ENCODE peak calls at places on chromosomes 3 and 15, in nine cellular contexts. B is psoas muscle; J is GM23248; H is thoracic aorta; Q is A549; P is adipocyte; R is mammary epithelial cell; D is CD8-positive, alpha-beta memory T cell; G is Caco-2. M is an unnamed sample. For H3K4me1, the result is how much of the 10 kb centered on the place peaks cover.

GRCh38 chr15:97009036-97009555 is 678.6 kb downstream of the NR2F2 start:
- DNase-seq in B (no peak), J (no peak), H (no peak), Q (no peak), P (no peak), R (no peak), D (no peak), G (no peak), M (no peak)

GRCh38 chr3:47318921-47319320 is 36.2 kb downstream of the KLHL18 start:
- DNase-seq in B (no peak), J (peak), H (no peak), Q (no peak), P (peak), R (no peak), D (no peak), G (no peak), M (no peak)

GRCh38 chr3:119779731-119780383 is 2.0 kb upstream of the NR1I2 start:
- DNase-seq in B (no peak), J (no peak), H (no peak), Q (no peak), P (no peak), R (no peak), D (no peak), G (no peak), M (no peak)

GRCh38 chr15:48304398-48304797 is 26.8 kb upstream of the DUT start:
- DNase-seq in B (no peak), J (no peak), H (no peak), Q (no peak), P (no peak), R (no peak), D (no peak), G (no peak), M (no peak)

GRCh38 chr3:74617786-74618185 is 3.3 kb upstream of the CNTN3 start:
- DNase-seq in B (no peak), J (no peak), H (no peak), Q (no peak), P (no peak), R (no peak), D (no peak), G (no peak), M (no peak)

GRCh38 chr3:64740232-64740631 is 52.4 kb upstream of the ADAMTS9 start:
- DNase-seq in B (no peak), J (peak), H (no peak), Q (no peak), P (peak), R (no peak), D (no peak), G (peak), M (no peak)

GRCh38 chr15:60392986-60393811 is 4.6 kb downstream of the ANXA2 start:
- DNase-seq in B (peak), J (peak), H (peak), Q (peak), P (peak), R (peak), D (no peak), G (peak), M (peak)

GRCh38 chr3:14224895-14225294 is 46.3 kb downstream of the LSM3 start:
- DNase-seq in B (no peak), J (peak), H (no peak), Q (no peak), P (peak), R (peak), D (no peak), G (peak), M (no peak)

GRCh38 chr3:183142199-183142598 is 20.3 kb downstream of the LAMP3 start:
- DNase-seq in B (no peak), J (no peak), H (no peak), Q (no peak), P (no peak), R (no peak), D (no peak), G (peak), M (no peak)

GRCh38 chr3:108022316-108023150 is 68.3 kb downstream of the CD47 start:
- DNase-seq in B (no peak), J (no peak), H (no peak), Q (no peak), P (no peak), R (no peak), D (no peak), G (peak), M (no peak)

GRCh38 chr3:112092439-112093179 is 6.4 kb downstream of the C3orf52 start:
- DNase-seq in B (no peak), J (peak), H (no peak), Q (no peak), P (no peak), R (no peak), D (no peak), G (no peak), M (no peak)

GRCh38 chr15:77867266-77868047 is 210.1 kb downstream of the TBC1D2B start:
- DNase-seq in B (peak), J (no peak), H (no peak), Q (no peak), P (no peak), R (no peak), D (no peak), G (no peak), M (no peak)

GRCh38 chr3:70820397-70820796 is 508.0 kb upstream of the MDFIC2 start:
- DNase-seq in B (no peak), J (no peak), H (no peak), Q (no peak), P (no peak), R (no peak), D (no peak), G (no peak), M (no peak)

GRCh38 chr3:119350114-119350513 is 55.9 kb downstream of the ARHGAP31 start:
- DNase-seq in B (no peak), J (no peak), H (no peak), Q (no peak), P (no peak), R (no peak), D (no peak), G (no peak), M (no peak)

GRCh38 chr3:188954590-188955208 is 217.1 kb upstream of the TPRG1 start:
- DNase-seq in B (peak), J (peak), H (peak), Q (peak), P (peak), R (peak), D (peak), G (peak), M (peak)

GRCh38 chr15:101773496-101774100 is 29.7 kb upstream of the OR4F6 start:
- DNase-seq in B (no peak), J (peak), H (no peak), Q (peak), P (no peak), R (no peak), D (no peak), G (peak), M (no peak)

GRCh38 chr3:54870423-54870822 is 57.4 kb downstream of the LRTM1 start:
- DNase-seq in B (no peak), J (peak), H (no peak), Q (peak), P (peak), R (peak), D (no peak), G (peak), M (no peak)

GRCh38 chr3:37291275-37291700 is 116.9 kb upstream of the LRRFIP2 start:
- DNase-seq in B (no peak), J (peak), H (no peak), Q (peak), P (peak), R (peak), D (no peak), G (no peak), M (no peak)

GRCh38 chr3:62169871-62170660 is 203.3 kb downstream of the FEZF2 start:
- DNase-seq in B (no peak), J (peak), H (no peak), Q (no peak), P (no peak), R (peak), D (no peak), G (no peak), M (no peak)

GRCh38 chr15:94451461-94451860 is 220.1 kb downstream of the MCTP2 start:
- DNase-seq in B (no peak), J (no peak), H (no peak), Q (no peak), P (no peak), R (peak), D (no peak), G (no peak), M (no peak)

GRCh38 chr3:4052691-4053090 is 250.5 kb upstream of the SETMAR start:
- DNase-seq in B (no peak), J (no peak), H (no peak), Q (no peak), P (no peak), R (no peak), D (no peak), G (no peak), M (no peak)

GRCh38 chr3:182292586-182292985 is 500.7 kb upstream of the ATP11B start:
- DNase-seq in B (no peak), J (no peak), H (no peak), Q (no peak), P (no peak), R (no peak), D (no peak), G (peak), M (no peak)

GRCh38 chr3:113084777-113085176 is 94.0 kb downstream of the GTPBP8 start:
- DNase-seq in B (no peak), J (peak), H (no peak), Q (no peak), P (peak), R (peak), D (no peak), G (no peak), M (no peak)

GRCh38 chr3:71542548-71543370 is 40.8 kb downstream of the FOXP1 start:
- DNase-seq in B (peak), J (peak), H (peak), Q (peak), P (peak), R (peak), D (no peak), G (no peak), M (peak)

GRCh38 chr3:126154391-126155279 is 25.8 kb downstream of the ALDH1L1 start:
- DNase-seq in B (no peak), J (no peak), H (no peak), Q (no peak), P (no peak), R (no peak), D (no peak), G (no peak), M (peak)

GRCh38 chr3:137642305-137642704 is 121.8 kb upstream of the SOX14 start:
- DNase-seq in B (no peak), J (no peak), H (no peak), Q (no peak), P (no peak), R (no peak), D (no peak), G (no peak), M (no peak)

GRCh38 chr3:14460342-14461005 is 58.1 kb downstream of the SLC6A6 start:
- DNase-seq in B (peak), J (peak), H (no peak), Q (peak), P (peak), R (no peak), D (no peak), G (no peak), M (peak)

GRCh38 chr3:74309716-74310115 is 304.7 kb downstream of the CNTN3 start:
- DNase-seq in B (no peak), J (no peak), H (no peak), Q (no peak), P (no peak), R (no peak), D (no peak), G (no peak), M (no peak)

GRCh38 chr3:12970684-12971083 is 102.5 kb downstream of the IQSEC1 start:
- DNase-seq in B (peak), J (no peak), H (no peak), Q (no peak), P (no peak), R (no peak), D (no peak), G (no peak), M (no peak)

GRCh38 chr3:5078151-5078550 is 43.9 kb upstream of the ARL8B start:
- DNase-seq in B (no peak), J (no peak), H (no peak), Q (peak), P (peak), R (peak), D (no peak), G (no peak), M (peak)

GRCh38 chr3:20246662-20247061 is 60.7 kb upstream of the SGO1 start:
- DNase-seq in B (no peak), J (no peak), H (no peak), Q (no peak), P (no peak), R (no peak), D (no peak), G (no peak), M (no peak)

GRCh38 chr3:53696401-53697172 is 149.6 kb downstream of the CHDH start:
- DNase-seq in B (no peak), J (peak), H (no peak), Q (peak), P (no peak), R (no peak), D (no peak), G (peak), M (no peak)

GRCh38 chr3:160455846-160456245 is 6.3 kb upstream of the TRIM59 start:
- DNase-seq in B (no peak), J (no peak), H (no peak), Q (no peak), P (no peak), R (no peak), D (no peak), G (no peak), M (no peak)

GRCh38 chr3:10982782-10983181 is 9.8 kb upstream of the SLC6A1 start:
- DNase-seq in B (no peak), J (no peak), H (no peak), Q (no peak), P (no peak), R (peak), D (no peak), G (no peak), M (no peak)

GRCh38 chr15:85580914-85581313 is 200.5 kb downstream of the AKAP13 start:
- DNase-seq in B (no peak), J (peak), H (no peak), Q (peak), P (no peak), R (no peak), D (peak), G (no peak), M (no peak)
- H3K4me1 ChIP-seq in B (half or more), J (under half), H (under half), Q (half or more), P (half or more), R (under half), D (half or more), G (under half), M (under half)

GRCh38 chr15:57231559-57231958 is 144.7 kb upstream of the CGNL1 start:
- DNase-seq in B (no peak), J (no peak), H (no peak), Q (no peak), P (no peak), R (no peak), D (no peak), G (no peak), M (no peak)
- H3K4me1 ChIP-seq in B (under half), J (under half), H (under half), Q (under half), P (under half), R (under half), D (under half), G (under half), M (under half)

DNA sequence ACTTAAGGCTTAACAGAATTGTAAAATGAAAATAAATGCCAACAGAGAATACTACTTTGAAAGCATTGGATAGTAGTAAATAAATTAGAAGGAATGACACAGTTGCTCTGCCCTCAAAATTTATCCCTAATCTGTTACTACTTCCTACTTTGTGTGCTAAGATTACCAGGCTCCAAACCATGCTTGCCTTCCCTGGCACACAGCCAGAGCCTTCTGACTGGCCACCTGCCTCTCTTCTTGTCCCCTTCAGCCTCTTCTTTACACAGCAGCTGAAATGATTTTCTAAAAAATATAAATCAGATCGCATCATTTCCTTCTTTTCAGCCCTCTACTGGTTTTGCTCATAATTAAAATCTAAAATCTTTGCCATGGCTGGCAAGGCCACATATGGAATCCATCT is 334.1 kb downstream of the FHIT start:
- DNase-seq in B (no peak), J (peak), H (no peak), Q (no peak), P (no peak), R (no peak), D (no peak), G (no peak), M (no peak)
- H3K4me1 ChIP-seq in B (under half), J (under half), H (under half), Q (under half), P (under half), R (under half), D (under half), G (under half), M (under half)

GRCh38 chr15:74787251-74788041 is 5.6 kb downstream of the CSK start:
- DNase-seq in B (peak), J (peak), H (no peak), Q (peak), P (peak), R (peak), D (peak), G (peak), M (peak)

GRCh38 chr15:74786659-74787165 is 4.8 kb downstream of the CSK start:
- DNase-seq in B (no peak), J (peak), H (no peak), Q (no peak), P (no peak), R (no peak), D (peak), G (no peak), M (no peak)

GRCh38 chr15:74784854-74785715 is 3.2 kb downstream of the CSK start:
- DNase-seq in B (no peak), J (no peak), H (no peak), Q (no peak), P (no peak), R (no peak), D (peak), G (no peak), M (no peak)

GRCh38 chr15:74784426-74784825 is 2.5 kb downstream of the CSK start:
- DNase-seq in B (no peak), J (no peak), H (no peak), Q (no peak), P (no peak), R (no peak), D (peak), G (no peak), M (no peak)

DNA sequence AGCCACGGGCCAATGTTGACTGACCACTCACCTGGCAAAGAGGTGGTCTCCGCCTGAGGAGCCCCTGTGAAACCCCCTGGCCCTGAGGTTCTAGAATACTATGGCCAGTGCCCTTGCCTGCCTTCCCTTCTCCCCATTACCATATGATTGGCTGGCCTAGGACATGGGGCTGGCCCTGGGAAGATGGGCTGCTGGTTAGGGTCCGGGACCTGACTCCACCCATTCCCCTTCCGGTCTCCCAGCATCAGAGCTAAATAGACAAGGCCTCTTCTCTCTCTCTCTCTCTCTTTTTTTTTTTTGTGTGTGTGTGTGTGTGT is 3.8 kb downstream of the CSK start:
- DNase-seq in B (no peak), J (no peak), H (no peak), Q (no peak), P (no peak), R (no peak), D (peak), G (no peak), M (no peak)
- H3K4me1 ChIP-seq in B (half or more), J (under half), H (half or more), Q (under half), P (under half), R (half or more), D (half or more), G (under half), M (under half)

DNA sequence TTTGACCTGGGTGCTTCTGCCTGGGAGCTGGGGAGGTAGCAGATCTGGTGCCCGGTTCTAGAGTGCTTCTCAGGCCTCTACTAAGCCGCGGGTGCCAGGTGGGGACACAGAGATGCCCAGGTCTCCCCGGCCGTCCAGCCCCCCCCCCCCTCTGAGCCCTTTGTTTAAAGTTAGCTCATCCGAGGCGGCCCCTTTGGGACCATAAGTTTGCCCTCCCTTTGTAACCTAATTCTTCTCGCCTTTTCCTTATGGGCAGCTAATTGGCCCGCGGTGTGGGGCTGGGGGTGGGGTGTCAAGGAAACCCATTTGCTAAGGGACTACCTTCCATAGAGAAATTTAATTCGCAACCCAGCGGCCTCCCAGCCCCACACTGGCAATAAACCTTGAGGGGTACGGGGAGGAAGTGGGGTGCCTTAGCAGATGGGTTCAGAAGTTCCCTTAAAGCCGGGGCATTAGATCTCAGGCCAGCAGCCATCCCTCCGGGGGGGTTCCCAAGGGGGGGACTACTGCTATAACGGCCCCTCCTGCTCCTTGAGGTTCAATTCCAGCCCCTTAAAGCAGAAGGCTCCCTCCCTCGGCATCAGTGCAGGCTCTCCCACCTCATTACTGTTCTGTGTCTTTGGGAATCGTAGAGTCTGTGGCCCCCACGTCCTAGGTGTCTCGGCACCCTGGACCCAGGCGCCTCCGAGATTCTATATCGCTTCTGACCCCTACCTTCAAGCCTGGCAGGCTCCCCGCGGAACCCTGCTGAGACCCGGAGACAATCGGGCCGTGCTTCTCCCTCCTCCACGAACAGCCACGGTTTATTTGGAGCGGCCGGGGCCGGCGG is 1.7 kb downstream of the GATA2 start:
- DNase-seq in B (no peak), J (peak), H (no peak), Q (no peak), P (peak), R (no peak), D (no peak), G (no peak), M (no peak)
- H3K4me1 ChIP-seq in B (half or more), J (under half), H (under half), Q (under half), P (under half), R (under half), D (under half), G (under half), M (under half)

DNA sequence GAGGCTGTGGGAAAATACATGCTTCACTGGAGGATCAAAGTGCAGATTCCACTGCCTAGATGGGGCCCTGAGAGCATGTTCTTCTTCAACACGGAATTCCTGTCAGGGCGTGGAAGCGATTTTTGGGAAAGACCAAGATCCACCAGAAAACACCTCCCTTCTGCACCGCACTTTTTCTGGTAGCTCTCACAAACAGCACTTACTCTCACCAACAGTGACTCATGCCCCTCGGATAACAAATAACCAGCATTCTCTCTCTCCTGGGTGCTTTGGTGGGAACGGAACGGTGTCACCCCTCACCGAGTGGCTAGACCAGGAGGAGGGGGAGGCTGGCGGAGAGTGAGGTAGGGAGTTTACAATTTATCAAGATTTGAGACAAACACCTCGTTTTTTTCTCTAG is 40.1 kb downstream of the ADAMTSL3 start:
- DNase-seq in B (no peak), J (no peak), H (no peak), Q (peak), P (no peak), R (no peak), D (no peak), G (no peak), M (no peak)
- H3K4me1 ChIP-seq in B (under half), J (under half), H (under half), Q (under half), P (under half), R (under half), D (under half), G (under half), M (under half)

GRCh38 chr3:114213669-114214541 is 23.5 kb downstream of the ZNF80 start:
- DNase-seq in B (peak), J (peak), H (peak), Q (peak), P (peak), R (no peak), D (peak), G (no peak), M (no peak)
- H3K4me1 ChIP-seq in B (under half), J (under half), H (under half), Q (under half), P (under half), R (under half), D (half or more), G (under half), M (under half)

GRCh38 chr3:45545476-45545875 is 49.1 kb upstream of the LIMD1 start:
- DNase-seq in B (peak), J (peak), H (peak), Q (peak), P (no peak), R (no peak), D (no peak), G (no peak), M (no peak)
- H3K4me1 ChIP-seq in B (half or more), J (under half), H (under half), Q (under half), P (half or more), R (under half), D (under half), G (under half), M (under half)